ENCODE peak calls at places on chromosome 15, in four cellular contexts. One of them, this sample, is unnamed.
A peak's percentile ranks its signal among the peaks of the same experiment; 100 is the strongest.

GRCh38 chr15:87716422-87716821 is 540.1 kb downstream of the NTRK3 start:
- DNase-seq in Karpas-422: no peak
- DNase-seq in GM23338: peak; percentile 61
- DNase-seq in MM.1S: no peak
- DNase-seq in this sample: no peak

GRCh38 chr15:35713733-35714132 is 167.8 kb upstream of the DPH6 start:
- DNase-seq in Karpas-422: no peak
- DNase-seq in GM23338: no peak
- DNase-seq in MM.1S: no peak
- DNase-seq in this sample: peak; percentile 89

GRCh38 chr15:75107905-75108838 is 84.8 kb downstream of the PPCDC start:
- DNase-seq in Karpas-422: no peak
- DNase-seq in GM23338: no peak
- DNase-seq in MM.1S: peak; percentile 69
- DNase-seq in this sample: peak; percentile 92

GRCh38 chr15:40928351-40928974 is 677 bp upstream of the DLL4 start:
- DNase-seq in Karpas-422: no peak
- DNase-seq in GM23338: peak; percentile 88
- DNase-seq in MM.1S: peak; percentile 48
- DNase-seq in this sample: no peak

GRCh38 chr15:101171954-101172353 is 79.9 kb downstream of the CHSY1 start:
- DNase-seq in Karpas-422: no peak
- DNase-seq in GM23338: no peak
- DNase-seq in MM.1S: no peak
- DNase-seq in this sample: no peak

GRCh38 chr15:77825143-77825542 is 192.4 kb upstream of the LINGO1 start:
- DNase-seq in Karpas-422: no peak
- DNase-seq in GM23338: no peak
- DNase-seq in MM.1S: no peak
- DNase-seq in this sample: no peak

GRCh38 chr15:98888839-98889479 is 118.6 kb downstream of the PGPEP1L start:
- DNase-seq in Karpas-422: no peak
- DNase-seq in GM23338: no peak
- DNase-seq in MM.1S: no peak
- DNase-seq in this sample: peak; percentile 86

GRCh38 chr15:58014470-58014869 is 51.0 kb downstream of the ALDH1A2 start:
- DNase-seq in Karpas-422: no peak
- DNase-seq in GM23338: no peak
- DNase-seq in MM.1S: no peak
- DNase-seq in this sample: no peak

GRCh38 chr15:52563499-52564060 is 5.2 kb downstream of the ARPP19 start:
- DNase-seq in Karpas-422: no peak
- DNase-seq in GM23338: no peak
- DNase-seq in MM.1S: no peak
- DNase-seq in this sample: no peak

GRCh38 chr15:69410290-69410874 is 3.8 kb upstream of the KIF23 start:
- DNase-seq in Karpas-422: peak; percentile 49
- DNase-seq in GM23338: peak; percentile 67
- DNase-seq in MM.1S: no peak
- DNase-seq in this sample: no peak

GRCh38 chr15:33700695-33701303 is 267.5 kb upstream of the CHRM5 start:
- DNase-seq in Karpas-422: peak; percentile 89
- DNase-seq in GM23338: peak; percentile 88
- DNase-seq in MM.1S: peak; percentile 74
- DNase-seq in this sample: peak; percentile 55

GRCh38 chr15:70653426-70653825 is 109.9 kb downstream of the UACA start:
- DNase-seq in Karpas-422: no peak
- DNase-seq in GM23338: no peak
- DNase-seq in MM.1S: no peak
- DNase-seq in this sample: no peak

GRCh38 chr15:75360391-75360790 is 8.0 kb downstream of the MAN2C1 start:
- DNase-seq in Karpas-422: no peak
- DNase-seq in GM23338: no peak
- DNase-seq in MM.1S: no peak
- DNase-seq in this sample: no peak

GRCh38 chr15:90561344-90562244 is 31.9 kb downstream of the CRTC3 start:
- DNase-seq in Karpas-422: no peak
- DNase-seq in GM23338: no peak
- DNase-seq in MM.1S: no peak
- DNase-seq in this sample: no peak

GRCh38 chr15:43274136-43274535 is 7.4 kb upstream of the TGM5 start:
- DNase-seq in Karpas-422: no peak
- DNase-seq in GM23338: no peak
- DNase-seq in MM.1S: no peak
- DNase-seq in this sample: no peak

GRCh38 chr15:98727115-98728040 is 79.0 kb downstream of the IGF1R start:
- DNase-seq in Karpas-422: no peak
- DNase-seq in GM23338: peak; percentile 90
- DNase-seq in MM.1S: no peak
- DNase-seq in this sample: peak; percentile 93

GRCh38 chr15:93929375-93930094 is 301.8 kb upstream of the MCTP2 start:
- DNase-seq in Karpas-422: no peak
- DNase-seq in GM23338: peak; percentile 14
- DNase-seq in MM.1S: no peak
- DNase-seq in this sample: peak; percentile 98

GRCh38 chr15:81097116-81097892 is 36.8 kb upstream of the CFAP161 start:
- DNase-seq in Karpas-422: no peak
- DNase-seq in GM23338: no peak
- DNase-seq in MM.1S: no peak
- DNase-seq in this sample: no peak

GRCh38 chr15:78950343-78950742 is 5.5 kb upstream of the CTSH start:
- DNase-seq in Karpas-422: no peak
- DNase-seq in GM23338: no peak
- DNase-seq in MM.1S: no peak
- DNase-seq in this sample: no peak

GRCh38 chr15:78955355-78955754 is 10.5 kb upstream of the CTSH start:
- DNase-seq in Karpas-422: no peak
- DNase-seq in GM23338: no peak
- DNase-seq in MM.1S: no peak
- DNase-seq in this sample: no peak

GRCh38 chr15:78949461-78949860 is 4.6 kb upstream of the CTSH start:
- DNase-seq in Karpas-422: no peak
- DNase-seq in GM23338: no peak
- DNase-seq in MM.1S: no peak
- DNase-seq in this sample: no peak

GRCh38 chr15:78950906-78951840 is 6.3 kb upstream of the CTSH start:
- DNase-seq in Karpas-422: no peak
- DNase-seq in GM23338: no peak
- DNase-seq in MM.1S: no peak
- DNase-seq in this sample: peak; percentile 22

DNA sequence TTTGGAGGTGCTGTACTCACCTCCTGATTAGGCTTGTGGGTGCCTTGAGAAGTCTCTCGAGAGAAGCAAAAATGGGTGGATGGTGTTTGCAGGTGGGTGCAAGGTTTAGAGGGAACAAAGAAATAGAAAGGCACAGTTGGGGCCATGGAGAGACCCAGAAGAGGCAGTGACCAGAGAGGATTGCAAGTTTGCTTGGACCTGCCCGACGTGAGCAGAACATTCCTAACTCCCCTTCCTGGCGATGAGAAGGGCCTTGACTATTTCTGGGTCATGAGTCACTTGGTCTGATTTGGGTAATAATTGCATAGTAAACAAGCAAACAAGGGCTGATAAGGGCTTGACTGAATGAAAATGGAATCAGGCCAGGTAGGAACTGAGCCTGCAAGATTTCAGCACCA is 7.0 kb upstream of the CTSH start:
- DNase-seq in Karpas-422: no peak
- DNase-seq in GM23338: no peak
- DNase-seq in MM.1S: no peak
- DNase-seq in this sample: peak; percentile 46
- H3K4me2 ChIP-seq in Karpas-422: no peak overlapping the region
- H3K4me2 ChIP-seq in GM23338: no peak overlapping the region
- H3K4me2 ChIP-seq in MM.1S: no peak overlapping the region
- H3K4me2 ChIP-seq in this sample: peak overlapping the region; percentile 17

DNA sequence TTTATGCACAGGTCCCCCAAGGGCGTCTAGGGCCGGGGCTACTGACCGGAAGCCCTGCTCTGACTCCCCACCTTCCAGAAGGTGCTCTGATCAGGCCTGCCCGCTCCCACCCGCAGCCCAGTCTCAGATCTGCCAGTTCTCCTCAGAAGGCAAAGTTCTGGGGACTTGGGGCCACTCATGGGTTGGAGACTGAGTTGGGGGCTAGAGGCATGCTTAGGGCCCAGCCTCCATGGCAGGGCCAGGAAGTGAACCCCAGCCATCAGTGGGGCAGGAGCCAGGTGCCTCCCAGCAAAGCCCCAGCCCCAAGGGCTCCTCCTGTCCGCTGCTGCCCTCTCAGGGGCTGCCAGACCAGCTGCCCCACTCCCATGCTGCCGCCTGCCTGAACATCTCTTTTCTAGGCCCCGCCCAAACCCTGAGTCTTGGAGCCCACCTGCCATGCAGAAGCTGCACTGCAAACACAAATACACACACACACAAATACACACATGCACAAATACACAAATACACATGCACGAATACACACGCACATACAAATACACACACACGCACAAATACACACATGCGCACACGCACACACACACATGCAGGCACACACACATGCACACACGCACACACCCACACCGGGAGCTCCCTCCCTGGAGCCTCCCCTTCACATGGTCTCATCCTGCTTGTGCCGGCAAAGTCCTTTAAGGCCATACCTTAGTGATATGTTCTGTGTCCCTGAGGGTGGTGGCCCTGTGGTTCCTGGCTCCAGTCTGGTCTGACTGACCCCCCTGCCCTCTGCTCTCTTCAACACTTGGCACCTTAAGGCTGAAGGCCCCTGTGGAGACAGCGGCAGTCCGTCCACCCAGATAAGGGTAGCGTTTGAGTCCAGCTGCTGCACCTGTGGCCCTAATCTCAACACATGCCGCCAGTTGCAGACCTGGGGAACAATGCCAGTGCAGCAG is 59.2 kb upstream of the KLF13 start:
- DNase-seq in Karpas-422: no peak
- DNase-seq in GM23338: no peak
- DNase-seq in MM.1S: no peak
- DNase-seq in this sample: no peak
- H3K4me2 ChIP-seq in Karpas-422: peak overlapping the region; percentile 74
- H3K4me2 ChIP-seq in GM23338: no peak overlapping the region
- H3K4me2 ChIP-seq in MM.1S: peak overlapping the region; percentile 64
- H3K4me2 ChIP-seq in this sample: no peak overlapping the region

GRCh38 chr15:55714064-55714463 is 28.9 kb downstream of the PRTG start:
- DNase-seq in Karpas-422: no peak
- DNase-seq in GM23338: no peak
- DNase-seq in MM.1S: no peak
- DNase-seq in this sample: no peak
- H3K4me2 ChIP-seq in Karpas-422: no peak overlapping the region
- H3K4me2 ChIP-seq in GM23338: no peak overlapping the region
- H3K4me2 ChIP-seq in MM.1S: no peak overlapping the region
- H3K4me2 ChIP-seq in this sample: no peak overlapping the region

DNA sequence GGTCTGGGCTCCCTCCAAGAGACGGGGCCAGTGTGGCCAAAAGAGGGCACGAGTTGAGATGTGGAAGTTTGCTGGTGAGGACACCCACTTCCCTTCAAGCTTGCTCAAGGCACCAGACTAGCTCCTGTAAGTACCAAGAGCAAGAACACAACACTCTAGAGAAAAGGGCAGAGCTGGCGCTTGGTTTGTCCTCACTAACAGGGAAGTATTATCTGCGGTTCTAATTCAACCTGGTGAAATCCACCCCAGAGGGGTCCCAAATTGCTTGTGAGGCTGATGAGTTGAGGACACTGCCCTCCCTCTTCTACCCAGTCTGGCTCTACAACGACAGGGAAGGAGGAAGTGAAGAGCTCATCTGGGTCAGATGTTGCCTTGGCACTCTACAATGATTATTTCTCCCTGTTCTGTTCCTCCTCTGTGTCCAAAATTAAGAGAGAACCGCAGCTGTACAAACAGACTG is 16.9 kb upstream of the FSIP1 start:
- DNase-seq in Karpas-422: no peak
- DNase-seq in GM23338: no peak
- DNase-seq in MM.1S: no peak
- DNase-seq in this sample: no peak
- H3K4me2 ChIP-seq in Karpas-422: no peak overlapping the region
- H3K4me2 ChIP-seq in GM23338: no peak overlapping the region
- H3K4me2 ChIP-seq in MM.1S: no peak overlapping the region
- H3K4me2 ChIP-seq in this sample: no peak overlapping the region

DNA sequence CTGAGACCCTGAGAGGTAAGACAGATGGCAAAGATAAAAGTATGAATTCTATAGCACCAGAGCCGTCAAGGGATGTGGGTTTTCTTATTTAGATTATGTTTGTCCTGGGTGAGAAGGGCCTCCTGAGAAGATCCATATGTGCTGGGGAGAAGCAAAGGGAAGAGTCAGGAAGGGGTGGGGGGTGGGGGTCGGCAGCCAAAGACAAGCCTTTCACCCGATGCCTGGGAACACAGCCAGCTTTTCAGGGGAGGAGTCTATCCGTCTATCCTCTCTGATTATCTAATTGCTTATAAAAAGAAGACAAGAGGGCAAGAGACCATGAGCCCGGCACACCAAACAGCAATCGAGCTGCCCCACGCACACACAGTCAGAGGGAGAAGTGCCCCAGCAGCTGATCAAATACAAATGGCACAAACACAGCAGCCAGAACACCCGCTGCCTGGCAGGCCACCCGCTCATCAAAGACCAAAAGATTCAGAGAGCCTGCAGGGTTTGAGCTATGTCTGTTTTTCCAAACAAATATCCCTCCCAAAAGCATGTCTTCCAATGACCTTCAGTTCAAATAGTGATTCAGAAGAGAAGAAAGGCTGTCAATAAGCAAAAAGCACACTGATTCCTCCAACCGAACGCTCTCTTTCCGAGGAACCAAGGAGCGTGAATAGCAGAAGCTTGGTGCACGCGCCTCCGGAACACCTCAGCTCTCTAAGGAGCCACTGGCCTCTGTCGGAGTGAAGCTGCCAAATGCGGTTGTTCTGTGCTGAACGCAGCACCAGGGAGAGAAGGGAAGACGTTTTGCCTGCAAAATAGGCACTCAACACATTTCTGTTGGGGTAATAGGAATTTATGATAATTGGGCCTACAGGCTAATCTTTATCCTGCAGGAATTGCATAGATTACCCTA is 419.2 kb downstream of the OCA2 start:
- DNase-seq in Karpas-422: no peak
- DNase-seq in GM23338: peak; percentile 60
- DNase-seq in MM.1S: no peak
- DNase-seq in this sample: peak; percentile 44
- H3K4me2 ChIP-seq in Karpas-422: no peak overlapping the region
- H3K4me2 ChIP-seq in GM23338: peak overlapping the region; percentile 60
- H3K4me2 ChIP-seq in MM.1S: no peak overlapping the region
- H3K4me2 ChIP-seq in this sample: peak overlapping the region; percentile 74

This sample was measured in astrocyte.